ENCODE peak calls at places on chromosomes 3 and 15, in ten cellular contexts. W is T-cell; F is activated T-cell treated with anti-CD3 and anti-CD28 coated beads for 24 hours; Z is PC-3; H is GM23248; D is endothelial cell of umbilical vein; P is AG10803; J is keratinocyte; O is effector memory CD8-positive, alpha-beta T cell; Q is spleen. Y is an unnamed sample.

GRCh38 chr3:9793161-9793781 is 389 bp downstream of the ARPC4 start:
- DNase-seq in O (peak), W (no peak), J (no peak), D (peak), Q (no peak), F (no peak), Z (peak), H (peak), P (peak), Y (no peak)

GRCh38 chr3:45499529-45499928 is 95.0 kb upstream of the LIMD1 start:
- DNase-seq in Z (peak), F (no peak), H (peak), P (peak), D (peak), Q (no peak), W (no peak), O (no peak), J (no peak), Y (no peak)

GRCh38 chr3:102979682-102980378 is 545.0 kb downstream of the ZPLD1 start:
- DNase-seq in J (no peak), F (no peak), W (no peak), H (peak), Q (no peak), D (peak), P (peak), O (no peak), Z (peak), Y (no peak)

GRCh38 chr3:126527006-126527405 is 3.1 kb downstream of the CHST13 start:
- DNase-seq in H (no peak), F (no peak), O (no peak), Q (peak), W (no peak), P (no peak), Z (no peak), D (no peak), J (no peak), Y (no peak)

GRCh38 chr15:61342390-61342789 is 113.3 kb upstream of the RORA start:
- DNase-seq in H (no peak), O (no peak), Z (no peak), D (no peak), Q (no peak), F (no peak), P (no peak), W (no peak), J (no peak), Y (no peak)

GRCh38 chr3:161496508-161496907 is at the start of gene OTOL1:
- DNase-seq in P (no peak), O (no peak), J (no peak), F (no peak), W (no peak), Q (no peak), D (no peak), H (no peak), Z (no peak), Y (no peak)

GRCh38 chr3:23916152-23916885 is 471 bp downstream of the NKIRAS1 start:
- DNase-seq in Z (no peak), Q (no peak), D (no peak), F (no peak), P (peak), O (no peak), J (no peak), H (peak), W (no peak), Y (no peak)

GRCh38 chr15:84929795-84930371 is 45.4 kb downstream of the SLC28A1 start:
- DNase-seq in Z (peak), Q (no peak), J (peak), P (peak), F (no peak), W (no peak), D (no peak), O (no peak), H (peak), Y (no peak)

GRCh38 chr15:45496658-45497057 is 25.9 kb downstream of the SLC30A4 start:
- DNase-seq in H (no peak), W (no peak), F (no peak), D (no peak), P (no peak), J (no peak), Q (no peak), O (no peak), Z (no peak), Y (no peak)

GRCh38 chr3:177929310-177929709 is 606.9 kb upstream of the KCNMB2 start:
- DNase-seq in O (no peak), F (no peak), J (peak), D (no peak), H (peak), W (no peak), P (peak), Q (no peak), Z (peak), Y (no peak)

GRCh38 chr15:67086650-67086941 is 21.2 kb downstream of the SMAD3 start:
- DNase-seq in P (no peak), Q (no peak), H (no peak), Z (no peak), W (no peak), O (no peak), J (no peak), F (no peak), D (no peak), Y (no peak)

GRCh38 chr3:172310361-172310760 is 137.9 kb downstream of the GHSR start:
- DNase-seq in J (no peak), O (no peak), P (no peak), H (no peak), W (no peak), F (no peak), Z (no peak), D (no peak), Q (no peak), Y (no peak)

GRCh38 chr3:64109438-64109837 is 86.1 kb upstream of the PSMD6 start:
- DNase-seq in J (no peak), W (no peak), O (no peak), F (no peak), P (no peak), H (no peak), Q (no peak), D (no peak), Z (no peak), Y (no peak)

GRCh38 chr3:146912233-146913015 is 307.3 kb upstream of the PLSCR5 start:
- DNase-seq in O (no peak), Z (no peak), F (no peak), W (no peak), H (peak), J (no peak), P (peak), D (peak), Q (no peak), Y (no peak)

GRCh38 chr3:41450416-41451231 is 251.3 kb downstream of the CTNNB1 start:
- DNase-seq in F (no peak), H (no peak), P (no peak), J (no peak), O (no peak), Z (peak), W (no peak), Q (no peak), D (no peak), Y (no peak)

GRCh38 chr3:187551419-187551818 is 118.8 kb downstream of the SST start:
- DNase-seq in H (peak), F (no peak), Q (no peak), O (no peak), W (no peak), P (peak), J (no peak), D (no peak), Z (no peak), Y (no peak)

GRCh38 chr3:133954961-133955360 is 59.3 kb upstream of the RAB6B start:
- DNase-seq in F (no peak), D (no peak), W (no peak), O (no peak), P (no peak), J (no peak), H (no peak), Q (peak), Z (no peak), Y (no peak)

GRCh38 chr3:14890470-14890869 is 56.9 kb upstream of the NR2C2 start:
- DNase-seq in Q (peak), W (no peak), H (peak), F (no peak), J (no peak), D (peak), P (peak), O (no peak), Z (no peak), Y (no peak)

GRCh38 chr3:4736284-4736861 is 242.9 kb upstream of the BHLHE40 start:
- DNase-seq in O (no peak), D (peak), W (no peak), J (no peak), Z (peak), H (peak), Q (no peak), F (no peak), P (peak), Y (no peak)

GRCh38 chr15:67977690-67978089 is 76.4 kb upstream of the PIAS1 start:
- DNase-seq in O (no peak), Z (no peak), W (no peak), F (no peak), P (no peak), H (no peak), Q (no peak), D (no peak), J (no peak), Y (no peak)

GRCh38 chr15:39799552-39800011 is 16.9 kb upstream of the FSIP1 start:
- DNase-seq in O (no peak), Q (peak), D (no peak), P (no peak), W (no peak), F (no peak), J (no peak), H (no peak), Z (no peak), Y (no peak)

GRCh38 chr3:11185564-11186317 is 31.4 kb downstream of the HRH1 start:
- DNase-seq in D (peak), W (no peak), H (peak), O (no peak), J (peak), Z (peak), Q (no peak), F (no peak), P (peak), Y (no peak)

Y was measured in central memory CD4-positive, alpha-beta T cell.